ENCODE peak calls at places on chromosome 6, in nine cellular contexts. H is ovary, Y is upper lobe of left lung, F is mesendoderm, L is Panc1, Q is neural progenitor cell, V is pancreas, U is heart right ventricle, X is PC-3. C is an unnamed sample.

GRCh38 chr6:106792536-106793236 is 163.3 kb downstream of the QRSL1 start:
- DNase-seq in V (no peak), F (no peak), H (no peak), L (no peak), U (no peak), Y (no peak), X (no peak), Q (no peak), C (no peak)

GRCh38 chr6:26521485-26522391 is 16.4 kb upstream of the HMGN4 start:
- DNase-seq in F (peak; percentile 93), H (peak; percentile 85), V (peak; percentile 84), Q (peak; percentile 91), L (no peak), X (peak; percentile 38), Y (peak; percentile 96), U (peak; percentile 86), C (peak; percentile 94)

GRCh38 chr6:46528956-46529750 is 37.9 kb upstream of the RCAN2 start:
- DNase-seq in X (no peak), F (no peak), L (no peak), Q (no peak), H (no peak), Y (no peak), U (no peak), V (no peak), C (no peak)

GRCh38 chr6:4354181-4354580 is 218.8 kb upstream of the ECI2 start:
- DNase-seq in U (no peak), X (no peak), F (peak; percentile 8), L (no peak), Y (no peak), H (no peak), V (no peak), Q (no peak), C (no peak)

GRCh38 chr6:157823523-157824370 is 701 bp downstream of the SNX9 start:
- DNase-seq in Y (peak; percentile 89), U (peak; percentile 50), L (peak; percentile 60), X (peak; percentile 56), Q (peak; percentile 52), F (peak; percentile 62), H (peak; percentile 65), V (peak; percentile 74), C (peak; percentile 68)

GRCh38 chr6:37741757-37742400 is 44.2 kb upstream of the MDGA1 start:
- DNase-seq in Q (peak; percentile 56), V (peak; percentile 73), X (no peak), Y (peak; percentile 32), H (no peak), U (no peak), F (peak; percentile 71), L (no peak), C (no peak)

GRCh38 chr6:134921980-134922313 is 28.0 kb downstream of the ALDH8A1 start:
- DNase-seq in Q (no peak), F (no peak), Y (no peak), V (no peak), H (no peak), U (no peak), X (no peak), L (no peak), C (no peak)

GRCh38 chr6:116633685-116634084 is 17.4 kb downstream of the RSPH4A start:
- DNase-seq in L (no peak), X (peak; percentile 30), Q (peak; percentile 37), V (no peak), F (peak; percentile 63), U (no peak), Y (no peak), H (no peak), C (no peak)

GRCh38 chr6:63636516-63636968 is 940 bp downstream of the PHF3 start:
- DNase-seq in H (peak; percentile 62), U (peak; percentile 30), Y (peak; percentile 39), X (peak; percentile 16), L (no peak), V (peak; percentile 70), Q (peak; percentile 62), F (peak; percentile 79), C (peak; percentile 79)

GRCh38 chr6:1404066-1404712 is 14.8 kb downstream of the FOXF2 start:
- DNase-seq in V (no peak), H (no peak), Y (no peak), X (no peak), U (no peak), L (no peak), Q (no peak), F (no peak), C (no peak)

GRCh38 chr6:30682181-30683117 is 4.0 kb downstream of the PPP1R18 start:
- DNase-seq in V (peak; percentile 66), Y (peak; percentile 88), X (peak; percentile 84), Q (peak; percentile 44), F (peak; percentile 92), U (peak; percentile 82), L (peak; percentile 52), H (peak; percentile 74), C (peak; percentile 92)

GRCh38 chr6:30676660-30677270 is 4.0 kb upstream of the DHX16 start:
- DNase-seq in Q (no peak), V (no peak), Y (no peak), F (no peak), X (no peak), L (no peak), H (no peak), U (no peak), C (no peak)

GRCh38 chr6:30678964-30679726 is 6.3 kb upstream of the DHX16 start:
- DNase-seq in Y (peak; percentile 98), H (peak; percentile 90), Q (peak; percentile 87), L (no peak), V (peak; percentile 97), F (peak; percentile 89), X (peak; percentile 76), U (peak; percentile 92), C (peak; percentile 93)

GRCh38 chr6:30681696-30682180 is 4.7 kb downstream of the PPP1R18 start:
- DNase-seq in U (no peak), X (no peak), V (no peak), Y (no peak), L (no peak), H (no peak), F (no peak), Q (no peak), C (no peak)

GRCh38 chr6:30679765-30680535 is 6.5 kb downstream of the PPP1R18 start:
- DNase-seq in X (no peak), Y (no peak), U (no peak), V (no peak), F (peak; percentile 14), L (no peak), H (no peak), Q (peak; percentile 75), C (no peak)
- H3K36me3 ChIP-seq in X (peaks cover 23% of the 10 kb centered on the region), Y (peaks cover 32% of the 10 kb centered on the region), U (peaks cover 9% of the 10 kb centered on the region), V (no peaks in the 10 kb centered on the region), F (peaks cover 12% of the 10 kb centered on the region), L (peaks cover 2% of the 10 kb centered on the region), H (no peaks in the 10 kb centered on the region), Q (no peaks in the 10 kb centered on the region), C (peaks cover 47% of the 10 kb centered on the region)

GRCh38 chr6:167238169-167238693 is 52.9 kb upstream of the UNC93A start:
- DNase-seq in Q (no peak), L (no peak), X (no peak), Y (no peak), H (no peak), U (no peak), V (no peak), F (peak; percentile 62), C (no peak)
- H3K4me1 ChIP-seq in Q (peaks cover 29% of the 10 kb centered on the region), L (no peaks in the 10 kb centered on the region), X (no peaks in the 10 kb centered on the region), Y (no peaks in the 10 kb centered on the region), H (peaks cover 2% of the 10 kb centered on the region), U (no peaks in the 10 kb centered on the region), V (no peaks in the 10 kb centered on the region), F (peaks cover 7% of the 10 kb centered on the region), C (no peaks in the 10 kb centered on the region)

GRCh38 chr6:36489426-36489825 is 46.6 kb downstream of the KCTD20 start:
- DNase-seq in L (no peak), Q (no peak), Y (no peak), V (no peak), H (no peak), F (no peak), X (no peak), U (no peak), C (no peak)

GRCh38 chr6:36492092-36492491 is 49.3 kb downstream of the KCTD20 start:
- DNase-seq in U (no peak), H (no peak), F (no peak), Y (no peak), Q (no peak), V (no peak), X (no peak), L (no peak), C (no peak)

GRCh38 chr6:36487698-36488097 is 44.9 kb downstream of the KCTD20 start:
- DNase-seq in X (no peak), Q (no peak), L (no peak), H (no peak), F (no peak), U (no peak), Y (no peak), V (no peak), C (no peak)

GRCh38 chr6:36491378-36491965 is 48.7 kb downstream of the KCTD20 start:
- DNase-seq in X (no peak), F (peak; percentile 53), Y (no peak), H (no peak), Q (no peak), V (no peak), U (no peak), L (no peak), C (no peak)

GRCh38 chr6:36488221-36488620 is 45.4 kb downstream of the KCTD20 start:
- DNase-seq in L (no peak), H (no peak), X (no peak), F (no peak), U (no peak), Q (no peak), V (no peak), Y (no peak), C (no peak)
- H3K36me3 ChIP-seq in L (no peaks in the 10 kb centered on the region), H (no peaks in the 10 kb centered on the region), X (peaks cover 4% of the 10 kb centered on the region), F (peaks cover 4% of the 10 kb centered on the region), U (no peaks in the 10 kb centered on the region), Q (no peaks in the 10 kb centered on the region), V (no peaks in the 10 kb centered on the region), Y (peaks cover 35% of the 10 kb centered on the region), C (peaks cover 52% of the 10 kb centered on the region)

GRCh38 chr6:142845143-142845571 is 99.8 kb downstream of the HIVEP2 start:
- DNase-seq in F (no peak), H (no peak), L (no peak), X (peak; percentile 67), U (no peak), V (no peak), Y (no peak), Q (no peak), C (no peak)

GRCh38 chr6:142845624-142846458 is 99.1 kb downstream of the HIVEP2 start:
- DNase-seq in X (peak; percentile 80), U (peak; percentile 93), H (peak; percentile 85), F (peak; percentile 94), Q (peak; percentile 87), Y (peak; percentile 92), L (no peak), V (peak; percentile 94), C (peak; percentile 90)

GRCh38 chr6:142848156-142848555 is 96.8 kb downstream of the HIVEP2 start:
- DNase-seq in Y (no peak), U (no peak), Q (no peak), F (no peak), L (no peak), X (no peak), H (no peak), V (no peak), C (no peak)

GRCh38 chr6:142846459-142846831 is 98.5 kb downstream of the HIVEP2 start:
- DNase-seq in L (no peak), Q (no peak), U (no peak), F (peak; percentile 43), H (no peak), V (no peak), X (peak; percentile 32), Y (no peak), C (no peak)

DNA sequence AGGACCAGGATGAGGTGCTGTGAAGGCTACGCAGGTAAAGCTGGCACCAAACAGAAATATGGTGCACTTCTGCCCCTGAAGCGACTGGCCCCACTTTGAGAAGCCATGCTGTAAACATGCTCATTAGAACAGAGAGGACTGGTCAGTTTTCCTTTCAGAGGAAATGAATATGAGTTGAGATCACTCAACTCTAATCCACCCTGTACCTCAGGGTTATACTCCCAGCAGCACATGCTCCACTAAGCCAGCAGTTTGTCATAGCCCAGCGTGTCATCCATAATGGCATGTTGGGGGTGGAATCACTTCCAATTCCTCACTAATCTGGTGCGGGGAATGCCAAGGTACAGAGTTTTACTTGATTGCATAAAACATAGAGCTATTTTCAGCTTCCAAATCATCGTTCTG is 98.1 kb downstream of the HIVEP2 start:
- DNase-seq in F (peak; percentile 75), X (peak; percentile 74), H (no peak), Q (no peak), V (no peak), Y (no peak), L (peak; percentile 73), U (no peak), C (no peak)
- H3K4me1 ChIP-seq in F (peaks cover 7% of the 10 kb centered on the region), X (peaks cover 79% of the 10 kb centered on the region), H (peaks cover 13% of the 10 kb centered on the region), Q (peaks cover 29% of the 10 kb centered on the region), V (peaks cover 48% of the 10 kb centered on the region), Y (peaks cover 50% of the 10 kb centered on the region), L (peaks cover 50% of the 10 kb centered on the region), U (peaks cover 99% of the 10 kb centered on the region), C (peaks cover 48% of the 10 kb centered on the region)

C was measured in upper lobe of right lung.